ENCODE peak calls at places on chromosomes 4 and X, in seven cellular contexts. One of them, this sample, is unnamed. For H3K36me3, the result is how much of the 10 kb centered on the place peaks cover.

GRCh38 chr4:136637071-136637777 is 895.1 kb downstream of the PCDH18 start:
- DNase-seq in spleen: no peak
- DNase-seq in endothelial cell of umbilical vein: peak
- DNase-seq in breast epithelium: no peak
- DNase-seq in fibroblast of lung: no peak
- DNase-seq in upper lobe of right lung: no peak
- DNase-seq in Peyer's patch: no peak
- DNase-seq in this sample: no peak

GRCh38 chr4:75180217-75180616 is 247.3 kb downstream of the PARM1 start:
- DNase-seq in Peyer's patch: no peak
- DNase-seq in endothelial cell of umbilical vein: no peak
- DNase-seq in breast epithelium: no peak
- DNase-seq in fibroblast of lung: no peak
- DNase-seq in upper lobe of right lung: no peak
- DNase-seq in spleen: no peak
- DNase-seq in this sample: no peak

GRCh38 chr4:140529434-140529833 is 5.5 kb downstream of the ELMOD2 start:
- DNase-seq in breast epithelium: no peak
- DNase-seq in Peyer's patch: no peak
- DNase-seq in upper lobe of right lung: no peak
- DNase-seq in fibroblast of lung: no peak
- DNase-seq in endothelial cell of umbilical vein: no peak
- DNase-seq in spleen: no peak
- DNase-seq in this sample: no peak

GRCh38 chr4:187612211-187612780 is 383.3 kb upstream of the ZFP42 start:
- DNase-seq in spleen: no peak
- DNase-seq in Peyer's patch: no peak
- DNase-seq in fibroblast of lung: no peak
- DNase-seq in upper lobe of right lung: no peak
- DNase-seq in breast epithelium: no peak
- DNase-seq in endothelial cell of umbilical vein: no peak
- DNase-seq in this sample: no peak

GRCh38 chr4:112747035-112747434 is 110.1 kb downstream of the LARP7 start:
- DNase-seq in upper lobe of right lung: no peak
- DNase-seq in fibroblast of lung: no peak
- DNase-seq in Peyer's patch: no peak
- DNase-seq in breast epithelium: no peak
- DNase-seq in endothelial cell of umbilical vein: no peak
- DNase-seq in spleen: no peak
- DNase-seq in this sample: no peak

GRCh38 chrX:15567886-15568616 is 32.7 kb downstream of the ACE2 start:
- DNase-seq in upper lobe of right lung: no peak
- DNase-seq in endothelial cell of umbilical vein: peak
- DNase-seq in fibroblast of lung: no peak
- DNase-seq in spleen: no peak
- DNase-seq in Peyer's patch: no peak
- DNase-seq in breast epithelium: no peak
- DNase-seq in this sample: no peak

GRCh38 chr4:141016117-141016798 is 117.0 kb downstream of the RNF150 start:
- DNase-seq in Peyer's patch: no peak
- DNase-seq in fibroblast of lung: no peak
- DNase-seq in spleen: no peak
- DNase-seq in endothelial cell of umbilical vein: no peak
- DNase-seq in breast epithelium: no peak
- DNase-seq in upper lobe of right lung: no peak
- DNase-seq in this sample: no peak

GRCh38 chr4:176838611-176839411 is 46.1 kb upstream of the VEGFC start:
- DNase-seq in spleen: no peak
- DNase-seq in breast epithelium: no peak
- DNase-seq in endothelial cell of umbilical vein: peak
- DNase-seq in Peyer's patch: no peak
- DNase-seq in fibroblast of lung: peak
- DNase-seq in upper lobe of right lung: no peak
- DNase-seq in this sample: no peak

GRCh38 chr4:84403656-84404055 is 95.4 kb downstream of the NKX6-1 start:
- DNase-seq in endothelial cell of umbilical vein: no peak
- DNase-seq in upper lobe of right lung: no peak
- DNase-seq in spleen: no peak
- DNase-seq in fibroblast of lung: peak
- DNase-seq in breast epithelium: no peak
- DNase-seq in Peyer's patch: no peak
- DNase-seq in this sample: no peak

GRCh38 chrX:103864886-103865534 is 33.0 kb upstream of the RAB9B start:
- DNase-seq in breast epithelium: no peak
- DNase-seq in Peyer's patch: no peak
- DNase-seq in fibroblast of lung: peak
- DNase-seq in upper lobe of right lung: no peak
- DNase-seq in endothelial cell of umbilical vein: no peak
- DNase-seq in spleen: no peak
- DNase-seq in this sample: no peak

GRCh38 chr4:138611017-138611416 is 368.9 kb upstream of the SLC7A11 start:
- DNase-seq in spleen: no peak
- DNase-seq in fibroblast of lung: no peak
- DNase-seq in upper lobe of right lung: no peak
- DNase-seq in breast epithelium: no peak
- DNase-seq in Peyer's patch: no peak
- DNase-seq in endothelial cell of umbilical vein: no peak
- DNase-seq in this sample: no peak

GRCh38 chr4:52864816-52865215 is 2.7 kb downstream of the RASL11B start:
- DNase-seq in spleen: no peak
- DNase-seq in upper lobe of right lung: no peak
- DNase-seq in breast epithelium: no peak
- DNase-seq in fibroblast of lung: peak
- DNase-seq in endothelial cell of umbilical vein: peak
- DNase-seq in Peyer's patch: no peak
- DNase-seq in this sample: no peak

GRCh38 chr4:52861171-52861873 is 795 bp upstream of the RASL11B start:
- DNase-seq in spleen: no peak
- DNase-seq in breast epithelium: no peak
- DNase-seq in endothelial cell of umbilical vein: peak
- DNase-seq in fibroblast of lung: no peak
- DNase-seq in upper lobe of right lung: no peak
- DNase-seq in Peyer's patch: no peak
- DNase-seq in this sample: no peak

GRCh38 chr4:52862605-52863236 is 604 bp downstream of the RASL11B start:
- DNase-seq in fibroblast of lung: no peak
- DNase-seq in upper lobe of right lung: no peak
- DNase-seq in Peyer's patch: no peak
- DNase-seq in breast epithelium: no peak
- DNase-seq in spleen: no peak
- DNase-seq in endothelial cell of umbilical vein: peak
- DNase-seq in this sample: no peak

GRCh38 chr4:52863324-52863723 is 1.2 kb downstream of the RASL11B start:
- DNase-seq in spleen: no peak
- DNase-seq in Peyer's patch: no peak
- DNase-seq in endothelial cell of umbilical vein: no peak
- DNase-seq in upper lobe of right lung: no peak
- DNase-seq in fibroblast of lung: peak
- DNase-seq in breast epithelium: no peak
- DNase-seq in this sample: no peak

DNA sequence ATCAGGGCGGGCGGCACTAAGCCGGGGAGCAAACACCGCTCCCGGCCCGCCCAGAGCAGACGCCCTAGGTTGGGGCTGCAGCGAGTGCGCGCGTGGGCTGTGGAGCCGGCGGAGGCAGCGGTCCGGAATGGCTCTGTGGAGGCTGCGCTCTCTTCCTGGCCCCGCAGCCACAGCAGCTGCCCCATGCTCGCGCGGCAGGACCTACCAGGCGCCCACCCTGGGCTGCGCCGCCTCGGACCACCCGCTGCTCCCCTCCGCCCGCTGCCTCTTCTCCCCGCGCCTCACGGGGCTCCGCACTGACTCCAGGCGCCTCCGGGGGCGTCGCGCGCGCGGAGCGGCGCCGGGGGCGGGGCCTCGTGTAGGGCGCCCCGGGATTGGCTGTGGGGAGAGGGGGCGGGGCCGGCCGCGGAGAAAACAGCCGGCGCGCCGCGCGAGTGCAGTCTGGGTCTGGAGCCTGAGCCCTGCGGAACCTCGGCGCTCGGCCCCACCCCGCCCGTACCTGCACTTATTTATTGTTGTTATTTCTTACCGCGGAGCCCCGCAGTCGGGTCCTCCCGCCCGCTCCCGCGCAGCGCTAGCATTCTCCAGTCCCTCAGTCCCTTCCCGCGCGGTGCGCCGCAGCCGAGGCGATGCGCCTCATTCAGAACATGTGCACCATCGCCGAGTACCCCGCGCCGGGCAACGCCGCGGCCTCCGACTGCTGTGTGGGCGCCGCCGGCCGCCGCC is at the start of gene RASL11B:
- DNase-seq in Peyer's patch: peak
- DNase-seq in upper lobe of right lung: peak
- DNase-seq in endothelial cell of umbilical vein: peak
- DNase-seq in spleen: peak
- DNase-seq in fibroblast of lung: peak
- DNase-seq in breast epithelium: peak
- DNase-seq in this sample: peak
- TF ChIP-seq CTCF in Peyer's patch: no peak
- TF ChIP-seq CTCF in upper lobe of right lung: peak
- TF ChIP-seq CTCF in endothelial cell of umbilical vein: no peak
- TF ChIP-seq CTCF in spleen: peak
- TF ChIP-seq CTCF in fibroblast of lung: no peak
- TF ChIP-seq CTCF in breast epithelium: peak
- TF ChIP-seq CTCF in this sample: no peak

GRCh38 chrX:30586516-30586915 is 8.9 kb upstream of the TASL start:
- DNase-seq in endothelial cell of umbilical vein: no peak
- DNase-seq in fibroblast of lung: no peak
- DNase-seq in upper lobe of right lung: no peak
- DNase-seq in spleen: no peak
- DNase-seq in Peyer's patch: no peak
- DNase-seq in breast epithelium: no peak
- DNase-seq in this sample: no peak
- H3K36me3 ChIP-seq in endothelial cell of umbilical vein: under half
- H3K36me3 ChIP-seq in fibroblast of lung: under half
- H3K36me3 ChIP-seq in upper lobe of right lung: under half
- H3K36me3 ChIP-seq in spleen: under half
- H3K36me3 ChIP-seq in Peyer's patch: under half
- H3K36me3 ChIP-seq in breast epithelium: under half
- H3K36me3 ChIP-seq in this sample: under half

GRCh38 chr4:158850371-158850770 is 81.5 kb downstream of the FNIP2 start:
- DNase-seq in spleen: no peak
- DNase-seq in endothelial cell of umbilical vein: no peak
- DNase-seq in fibroblast of lung: no peak
- DNase-seq in Peyer's patch: no peak
- DNase-seq in upper lobe of right lung: no peak
- DNase-seq in breast epithelium: no peak
- DNase-seq in this sample: no peak
- H3K27ac ChIP-seq in spleen: no peak
- H3K27ac ChIP-seq in endothelial cell of umbilical vein: no peak
- H3K27ac ChIP-seq in fibroblast of lung: no peak
- H3K27ac ChIP-seq in Peyer's patch: no peak
- H3K27ac ChIP-seq in upper lobe of right lung: no peak
- H3K27ac ChIP-seq in breast epithelium: no peak
- H3K27ac ChIP-seq in this sample: no peak

GRCh38 chrX:48645669-48646068 is 37.9 kb upstream of the WAS start:
- DNase-seq in Peyer's patch: no peak
- DNase-seq in endothelial cell of umbilical vein: no peak
- DNase-seq in upper lobe of right lung: no peak
- DNase-seq in breast epithelium: no peak
- DNase-seq in spleen: no peak
- DNase-seq in fibroblast of lung: no peak
- DNase-seq in this sample: no peak

GRCh38 chrX:48649109-48649508 is 34.5 kb upstream of the WAS start:
- DNase-seq in upper lobe of right lung: no peak
- DNase-seq in breast epithelium: no peak
- DNase-seq in spleen: no peak
- DNase-seq in fibroblast of lung: no peak
- DNase-seq in Peyer's patch: no peak
- DNase-seq in endothelial cell of umbilical vein: no peak
- DNase-seq in this sample: no peak

DNA sequence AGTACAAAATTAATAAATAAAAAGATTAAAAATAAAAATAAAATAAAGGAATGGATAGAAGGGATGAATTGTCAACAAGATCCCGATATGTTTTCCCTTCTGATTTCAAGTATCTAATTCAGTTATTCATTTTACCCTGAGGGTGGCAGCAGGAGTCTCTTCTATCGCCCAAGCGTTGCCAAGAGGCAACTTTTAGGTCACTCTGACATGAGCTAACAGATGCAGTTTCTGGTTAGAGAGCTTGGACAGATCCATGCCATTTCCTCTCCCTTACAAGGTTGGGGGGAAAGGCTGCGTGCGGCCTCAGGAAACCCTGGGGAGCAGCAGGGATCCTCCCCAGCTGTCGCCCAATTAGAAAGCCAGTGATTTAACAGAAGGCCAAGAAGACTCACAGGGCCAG is 35.3 kb upstream of the WAS start:
- DNase-seq in spleen: peak
- DNase-seq in endothelial cell of umbilical vein: peak
- DNase-seq in breast epithelium: no peak
- DNase-seq in Peyer's patch: peak
- DNase-seq in upper lobe of right lung: no peak
- DNase-seq in fibroblast of lung: peak
- DNase-seq in this sample: no peak
- TF ChIP-seq CTCF in spleen: peak
- TF ChIP-seq CTCF in endothelial cell of umbilical vein: no peak
- TF ChIP-seq CTCF in breast epithelium: no peak
- TF ChIP-seq CTCF in Peyer's patch: no peak
- TF ChIP-seq CTCF in upper lobe of right lung: peak
- TF ChIP-seq CTCF in fibroblast of lung: peak
- TF ChIP-seq CTCF in this sample: peak

DNA sequence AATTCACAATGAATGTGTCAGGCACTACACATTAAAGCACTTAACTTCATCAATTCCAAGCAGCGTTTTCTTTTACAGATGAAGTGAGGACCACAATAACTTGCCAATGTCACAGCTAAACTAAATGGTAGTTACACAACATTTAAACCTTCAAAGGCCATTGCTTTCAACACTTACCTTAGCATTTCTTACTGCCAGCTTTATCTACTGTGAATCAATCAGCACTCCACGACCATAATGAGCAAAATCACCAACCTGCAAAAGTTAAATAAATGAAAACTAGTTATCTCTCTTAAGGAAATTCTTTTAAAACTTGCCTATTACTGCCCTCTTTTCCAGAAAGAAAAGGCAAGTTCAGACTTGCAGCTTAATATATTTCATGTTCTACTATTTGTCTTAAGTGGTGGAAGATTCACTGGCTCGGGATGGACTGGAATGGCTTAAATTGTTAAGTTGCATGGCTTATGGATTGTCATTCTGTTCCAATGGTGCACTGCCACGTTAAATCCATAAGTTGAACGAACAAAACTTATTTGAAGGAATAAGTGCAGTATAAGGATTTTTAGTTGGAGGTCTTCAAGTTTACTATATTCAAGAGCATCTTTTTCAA is 8.3 kb downstream of the RBMX start:
- DNase-seq in endothelial cell of umbilical vein: no peak
- DNase-seq in breast epithelium: no peak
- DNase-seq in upper lobe of right lung: no peak
- DNase-seq in Peyer's patch: no peak
- DNase-seq in spleen: no peak
- DNase-seq in fibroblast of lung: no peak
- DNase-seq in this sample: no peak
- H3K36me3 ChIP-seq in endothelial cell of umbilical vein: under half
- H3K36me3 ChIP-seq in breast epithelium: under half
- H3K36me3 ChIP-seq in upper lobe of right lung: half or more
- H3K36me3 ChIP-seq in Peyer's patch: under half
- H3K36me3 ChIP-seq in spleen: half or more
- H3K36me3 ChIP-seq in fibroblast of lung: under half
- H3K36me3 ChIP-seq in this sample: under half

This sample was measured in right lobe of liver.